ENCODE peak calls at places on chromosomes 3 and 15, in six cellular contexts. Q, V, A, W, X and U are unnamed samples. For H3K4me1 and H3K36me3, the result is how much of the 10 kb centered on the place peaks cover.

GRCh38 chr3:64687781-64688515 is at the start of gene ADAMTS9:
- DNase-seq in W (peak), Q (peak), A (peak), X (peak), V (peak), U (peak)

GRCh38 chr15:48636511-48636910 is 9.0 kb downstream of the FBN1 start:
- DNase-seq in V (no peak), Q (no peak), W (peak), X (no peak), A (no peak), U (no peak)

GRCh38 chr15:77022646-77023575 is 28.0 kb downstream of the PSTPIP1 start:
- DNase-seq in V (no peak), A (no peak), X (peak), W (no peak), Q (no peak), U (no peak)

GRCh38 chr15:44536298-44536961 is 517 bp upstream of the EIF3J start:
- DNase-seq in V (peak), X (peak), W (peak), A (peak), Q (peak), U (peak)

GRCh38 chr3:50211930-50212329 is 6.9 kb downstream of the SLC38A3 start:
- DNase-seq in Q (no peak), W (peak), V (no peak), A (no peak), X (peak), U (no peak)

GRCh38 chr15:20645956-20646355 is 104.4 kb upstream of the GOLGA6L6 start:
- DNase-seq in V (peak), W (no peak), Q (peak), A (peak), X (no peak), U (no peak)

GRCh38 chr3:111594205-111594604 is 941 bp downstream of the ZBED2 start:
- DNase-seq in X (no peak), A (no peak), V (no peak), W (peak), Q (no peak), U (no peak)

GRCh38 chr15:36429707-36430106 is 149.7 kb upstream of the CDIN1 start:
- DNase-seq in Q (no peak), X (no peak), W (peak), A (no peak), V (no peak), U (no peak)

GRCh38 chr3:43699864-43700263 is 9.1 kb downstream of the ABHD5 start:
- DNase-seq in V (peak), X (no peak), A (no peak), Q (no peak), W (no peak), U (no peak)

GRCh38 chr3:48370330-48370708 is 1.7 kb upstream of the FBXW12 start:
- DNase-seq in Q (no peak), A (no peak), X (no peak), V (no peak), W (no peak), U (no peak)

GRCh38 chr3:5245927-5246326 is 58.4 kb downstream of the EDEM1 start:
- DNase-seq in V (no peak), A (no peak), Q (no peak), W (no peak), X (no peak), U (no peak)

GRCh38 chr3:156218353-156218744 is 98.0 kb downstream of the KCNAB1 start:
- DNase-seq in W (peak), X (no peak), Q (no peak), V (no peak), A (no peak), U (no peak)

GRCh38 chr3:168933614-168934013 is 729.9 kb downstream of the MECOM start:
- DNase-seq in W (peak), A (no peak), V (no peak), X (no peak), Q (no peak), U (no peak)

GRCh38 chr3:106144051-106144450 is 275.2 kb upstream of the CBLB start:
- DNase-seq in Q (no peak), X (no peak), W (peak), V (no peak), A (no peak), U (no peak)

GRCh38 chr15:38688761-38689160 is 124.1 kb upstream of the RASGRP1 start:
- DNase-seq in V (peak), Q (no peak), W (no peak), X (no peak), A (no peak), U (no peak)

GRCh38 chr3:107962946-107963345 is 127.9 kb downstream of the CD47 start:
- DNase-seq in V (peak), W (peak), Q (no peak), X (no peak), A (no peak), U (no peak)

GRCh38 chr15:90883526-90883931 is 775 bp upstream of the FES start:
- DNase-seq in V (no peak), W (no peak), Q (no peak), X (peak), A (no peak), U (no peak)

GRCh38 chr3:70298385-70298784 is 14.1 kb downstream of the MDFIC2 start:
- DNase-seq in Q (no peak), X (no peak), V (no peak), W (peak), A (no peak), U (no peak)

GRCh38 chr15:78730955-78731354 is 80.3 kb downstream of the ADAMTS7 start:
- DNase-seq in V (no peak), Q (no peak), W (no peak), A (no peak), X (no peak), U (peak)

GRCh38 chr3:34019158-34019557 is 220.7 kb downstream of the PDCD6IP start:
- DNase-seq in Q (no peak), A (no peak), V (no peak), X (no peak), W (no peak), U (no peak)

GRCh38 chr3:196175116-196175625 is 36.0 kb downstream of the ZDHHC19 start:
- DNase-seq in X (no peak), W (no peak), Q (no peak), V (no peak), A (no peak), U (no peak)

GRCh38 chr3:187621881-187622280 is 48.3 kb downstream of the SST start:
- DNase-seq in W (no peak), X (no peak), Q (no peak), V (no peak), A (no peak), U (no peak)

GRCh38 chr15:84883916-84884781 is at the start of gene SLC28A1:
- DNase-seq in A (no peak), X (no peak), W (no peak), V (peak), Q (no peak), U (peak)

GRCh38 chr15:64067564-64068030 is 21.3 kb upstream of the DAPK2 start:
- DNase-seq in Q (peak), V (peak), X (no peak), A (peak), W (peak), U (no peak)

GRCh38 chr3:167783781-167784180 is 48.3 kb downstream of the SERPINI1 start:
- DNase-seq in W (peak), Q (no peak), X (no peak), A (peak), V (no peak), U (no peak)

GRCh38 chr3:44561076-44561475 is 6.1 kb downstream of the ZKSCAN7 start:
- DNase-seq in W (no peak), A (no peak), Q (no peak), X (no peak), V (no peak), U (no peak)

GRCh38 chr15:49473031-49473430 is 50.0 kb downstream of the FGF7 start:
- DNase-seq in V (no peak), W (no peak), Q (no peak), X (no peak), A (no peak), U (no peak)

GRCh38 chr15:75720787-75721461 is 8.3 kb upstream of the CSPG4 start:
- DNase-seq in V (peak), A (no peak), X (peak), W (peak), Q (no peak), U (no peak)

GRCh38 chr3:43838877-43839276 is 148.1 kb downstream of the ABHD5 start:
- DNase-seq in V (no peak), Q (no peak), W (no peak), A (no peak), X (no peak), U (no peak)

GRCh38 chr15:71374607-71375352 is 259.5 kb downstream of the THSD4 start:
- DNase-seq in A (no peak), V (peak), Q (no peak), W (peak), X (no peak), U (no peak)

GRCh38 chr3:8325306-8325705 is 176.3 kb upstream of the LMCD1 start:
- DNase-seq in X (no peak), W (peak), Q (no peak), V (no peak), A (no peak), U (no peak)

GRCh38 chr3:139309046-139309660 is 34.7 kb upstream of the MRPS22 start:
- DNase-seq in Q (no peak), W (no peak), V (no peak), X (no peak), A (no peak), U (no peak)

GRCh38 chr3:139310474-139310933 is 33.3 kb upstream of the MRPS22 start:
- DNase-seq in V (no peak), X (no peak), A (no peak), W (peak), Q (no peak), U (no peak)

GRCh38 chr3:139308156-139309017 is 35.4 kb upstream of the MRPS22 start:
- DNase-seq in Q (no peak), X (no peak), V (no peak), A (no peak), W (no peak), U (no peak)

GRCh38 chr3:139311557-139311956 is 32.3 kb upstream of the MRPS22 start:
- DNase-seq in Q (no peak), W (no peak), A (no peak), X (no peak), V (no peak), U (no peak)

GRCh38 chr3:139309880-139310279 is 33.9 kb upstream of the MRPS22 start:
- DNase-seq in W (peak), Q (no peak), V (no peak), X (no peak), A (no peak), U (no peak)
- H3K4me1 ChIP-seq in W (under half), Q (under half), V (under half), X (under half), A (under half), U (under half)

GRCh38 chr3:18415836-18416235 is 9.3 kb downstream of the SATB1 start:
- DNase-seq in X (no peak), W (no peak), Q (no peak), A (no peak), V (no peak), U (no peak)

GRCh38 chr3:18419232-18419631 is 5.9 kb downstream of the SATB1 start:
- DNase-seq in A (no peak), W (no peak), V (no peak), Q (no peak), X (no peak), U (no peak)

GRCh38 chr3:18415132-18415531 is 10.0 kb downstream of the SATB1 start:
- DNase-seq in A (no peak), X (no peak), W (no peak), Q (no peak), V (no peak), U (no peak)

GRCh38 chr3:18418173-18418572 is 7.0 kb downstream of the SATB1 start:
- DNase-seq in Q (no peak), A (no peak), V (no peak), X (no peak), W (no peak), U (no peak)

DNA sequence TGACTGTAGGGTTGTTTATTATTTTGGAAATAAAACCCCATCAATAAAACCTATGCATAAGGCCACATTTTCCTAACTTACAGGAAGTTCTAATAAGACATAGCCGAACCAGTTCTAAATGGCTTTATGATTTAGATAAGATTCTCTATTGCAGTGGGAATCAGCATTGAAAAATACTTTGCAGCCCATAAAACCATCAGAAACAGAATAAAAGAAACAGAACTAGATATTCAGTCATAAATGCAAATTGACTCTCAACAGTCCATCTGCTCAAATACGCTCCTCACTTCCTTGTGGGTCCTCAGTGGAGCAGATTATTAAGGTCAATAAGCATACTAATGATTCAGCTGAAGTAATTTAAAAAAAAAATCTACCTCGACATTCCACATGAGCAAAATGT is 8.8 kb downstream of the SATB1 start:
- DNase-seq in V (no peak), Q (no peak), W (no peak), X (no peak), A (no peak), U (no peak)
- H3K36me3 ChIP-seq in V (under half), Q (under half), W (under half), X (under half), A (half or more), U (under half)

DNA sequence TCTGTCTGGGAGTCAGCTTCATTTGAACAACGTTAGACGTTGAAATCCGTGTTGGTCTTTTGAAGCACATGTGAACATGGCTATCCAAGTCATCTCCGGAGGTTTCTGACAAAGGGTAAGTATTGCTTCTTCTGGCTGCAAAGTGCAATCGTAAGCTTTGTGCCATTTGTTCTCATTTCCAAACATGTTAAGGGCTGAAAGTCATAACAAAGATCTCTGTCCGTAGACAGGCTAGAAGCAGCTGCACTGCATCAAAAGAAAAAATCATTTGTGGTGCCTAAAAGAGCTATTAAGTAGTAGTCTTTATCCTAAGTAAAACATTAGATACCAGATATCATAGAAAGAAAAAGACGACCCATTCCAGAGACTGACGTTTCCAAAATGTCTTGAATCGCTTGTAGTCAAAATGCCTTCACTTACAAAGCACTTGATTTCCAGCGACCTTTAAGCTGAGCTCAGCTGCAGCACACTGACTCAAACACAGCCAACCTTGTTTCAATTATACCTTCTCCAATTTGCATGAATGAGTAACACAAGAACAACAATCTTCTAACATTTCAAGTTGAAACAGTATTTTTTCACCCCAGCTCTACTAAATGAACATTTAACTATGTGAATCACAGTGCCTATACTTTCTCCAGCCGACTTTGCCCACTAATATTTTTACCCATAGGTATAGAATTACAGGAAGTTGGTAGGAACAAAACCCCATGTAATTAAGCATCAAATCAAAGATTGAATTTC is 76.6 kb downstream of the NEDD4 start:
- DNase-seq in W (peak), V (no peak), A (no peak), X (no peak), Q (no peak), U (no peak)
- H3K4me1 ChIP-seq in W (under half), V (under half), A (under half), X (under half), Q (under half), U (under half)

GRCh38 chr3:10935028-10935427 is 57.5 kb upstream of the SLC6A1 start:
- DNase-seq in W (no peak), A (no peak), X (peak), V (no peak), Q (no peak), U (no peak)

GRCh38 chr3:10937141-10937825 is 55.3 kb upstream of the SLC6A1 start:
- DNase-seq in Q (no peak), V (no peak), A (no peak), X (peak), W (no peak), U (no peak)

GRCh38 chr3:10933958-10934481 is 58.5 kb upstream of the SLC6A1 start:
- DNase-seq in V (no peak), X (peak), A (no peak), Q (no peak), W (peak), U (no peak)

GRCh38 chr3:10936686-10937085 is 55.9 kb upstream of the SLC6A1 start:
- DNase-seq in Q (no peak), W (no peak), V (no peak), X (peak), A (no peak), U (no peak)

GRCh38 chr3:10935846-10936631 is 56.5 kb upstream of the SLC6A1 start:
- DNase-seq in A (no peak), W (no peak), X (peak), Q (no peak), V (no peak), U (no peak)
- H3K36me3 ChIP-seq in A (under half), W (under half), X (under half), Q (under half), V (under half), U (under half)

GRCh38 chr3:186099178-186099577 is 9.7 kb downstream of the ETV5 start:
- DNase-seq in V (no peak), A (no peak), W (peak), Q (peak), X (peak), U (peak)
- H3K4me1 ChIP-seq in V (under half), A (under half), W (under half), Q (under half), X (under half), U (under half)